ENCODE peak calls at places on chromosomes 6 and 20, in eight cellular contexts. B is stimulated activated CD8-positive, alpha-beta memory T cell treated with anti-CD3 and anti-CD28 coated beads, Interleukin-2, amount 100 ng/mL, for 1 hour; Q is Right ventricle myocardium inferior; D is neural crest cell; V is astrocyte; E is left ventricle myocardium inferior; T is WTC11; J is T-helper 9 cell. C is an unnamed sample.

GRCh38 chr6:56087421-56087820 is 160.0 kb downstream of the COL21A1 start:
- DNase-seq in J (no peak), T (no peak), E (no peak), Q (no peak), V (peak), D (no peak), B (no peak), C (no peak)

GRCh38 chr20:46122071-46122470 is 4.0 kb downstream of the CD40 start:
- DNase-seq in Q (no peak), E (no peak), T (no peak), D (no peak), V (peak), B (no peak), J (no peak), C (no peak)

GRCh38 chr20:58160451-58161051 is 67.9 kb downstream of the ANKRD60 start:
- DNase-seq in Q (no peak), D (no peak), V (peak), B (no peak), J (no peak), E (no peak), T (no peak), C (no peak)

GRCh38 chr6:129598244-129599187 is 111.5 kb downstream of the ARHGAP18 start:
- DNase-seq in J (no peak), E (no peak), T (no peak), V (peak), Q (no peak), B (no peak), D (peak), C (no peak)

GRCh38 chr20:31355981-31356380 is 12.4 kb upstream of the DEFB118 start:
- DNase-seq in E (no peak), J (no peak), Q (no peak), T (no peak), D (no peak), V (no peak), B (no peak), C (no peak)

GRCh38 chr20:36318166-36318565 is 12.0 kb downstream of the DLGAP4 start:
- DNase-seq in J (no peak), B (no peak), T (peak), Q (no peak), V (no peak), E (no peak), D (no peak), C (no peak)

GRCh38 chr20:41482647-41483552 is 116.3 kb upstream of the EMILIN3 start:
- DNase-seq in Q (no peak), D (no peak), V (peak), B (no peak), T (no peak), J (no peak), E (no peak), C (no peak)

GRCh38 chr6:69907981-69908498 is 41.7 kb downstream of the COL19A1 start:
- DNase-seq in D (no peak), Q (no peak), J (no peak), E (no peak), V (peak), B (no peak), T (no peak), C (no peak)

GRCh38 chr20:4108495-4109306 is 93.3 kb upstream of the RNF24 start:
- DNase-seq in J (peak), V (peak), E (peak), Q (no peak), T (peak), D (peak), B (peak), C (peak)

GRCh38 chr20:51541189-51542032 is 1.1 kb downstream of the NFATC2 start:
- DNase-seq in B (peak), D (no peak), E (peak), T (peak), V (peak), J (peak), Q (peak), C (peak)

GRCh38 chr6:3575166-3575565 is 118.3 kb upstream of the SLC22A23 start:
- DNase-seq in V (no peak), B (no peak), J (no peak), T (no peak), Q (no peak), D (no peak), E (no peak), C (no peak)

GRCh38 chr6:35425284-35425683 is 26.9 kb upstream of the FANCE start:
- DNase-seq in V (peak), J (no peak), E (no peak), D (no peak), Q (no peak), T (no peak), B (no peak), C (no peak)

GRCh38 chr20:8318999-8319614 is 187.0 kb downstream of the PLCB1 start:
- DNase-seq in T (no peak), J (no peak), E (no peak), Q (no peak), D (no peak), V (no peak), B (no peak), C (no peak)

GRCh38 chr6:41280658-41281057 is 5.8 kb downstream of the TREM1 start:
- DNase-seq in J (no peak), T (no peak), Q (no peak), V (no peak), E (no peak), D (no peak), B (no peak), C (no peak)

GRCh38 chr6:44000164-44000842 is 126.9 kb downstream of the MRPL14 start:
- DNase-seq in E (no peak), D (no peak), J (no peak), T (peak), V (peak), B (no peak), Q (no peak), C (no peak)

GRCh38 chr20:41889125-41889870 is 271.1 kb upstream of the CHD6 start:
- DNase-seq in B (no peak), E (no peak), V (no peak), J (no peak), D (no peak), T (peak), Q (no peak), C (no peak)